ENCODE peak calls at places on chromosomes 1 and 21, in eight cellular contexts. O is substantia nigra; Y is stromal cell of bone marrow; U is KBM-7; C is epithelial cell of esophagus; N is ACHN; L is stimulated activated CD4-positive, alpha-beta T cell treated with anti-CD3 and anti-CD28 coated beads, TNF-alpha, amount 100 ng/mL, for 4 hours; S is germinal center. M is an unnamed sample.

GRCh38 chr1:93908394-93909145 is 660 bp downstream of the GCLM start:
- DNase-seq in O (peak; percentile 28), Y (no peak), U (peak; percentile 37), C (peak; percentile 30), N (peak; percentile 35), L (peak; percentile 26), S (peak; percentile 60), M (peak; percentile 32)

GRCh38 chr1:178311164-178311563 is 185.6 kb downstream of the CLEC20A start:
- DNase-seq in O (no peak), Y (no peak), U (no peak), C (no peak), N (no peak), L (no peak), S (no peak), M (no peak)

GRCh38 chr21:34906401-34906800 is 142.7 kb downstream of the RUNX1 start:
- DNase-seq in O (no peak), Y (no peak), U (no peak), C (no peak), N (no peak), L (no peak), S (no peak), M (no peak)

GRCh38 chr1:8139941-8140340 is 113.8 kb upstream of the ERRFI1 start:
- DNase-seq in O (no peak), Y (no peak), U (no peak), C (no peak), N (no peak), L (no peak), S (no peak), M (no peak)

GRCh38 chr1:9294910-9295636 is 2.4 kb downstream of the SPSB1 start:
- DNase-seq in O (peak; percentile 11), Y (no peak), U (peak; percentile 39), C (peak; percentile 44), N (peak; percentile 39), L (no peak), S (no peak), M (no peak)

GRCh38 chr1:28199328-28200233 is 23.1 kb upstream of the PTAFR start:
- DNase-seq in O (no peak), Y (no peak), U (peak; percentile 32), C (no peak), N (no peak), L (no peak), S (peak; percentile 18), M (no peak)

GRCh38 chr21:45581322-45581712 is 39.1 kb upstream of the SLC19A1 start:
- DNase-seq in O (no peak), Y (no peak), U (no peak), C (no peak), N (no peak), L (no peak), S (no peak), M (no peak)

GRCh38 chr1:161499099-161500078 is 5.9 kb upstream of the FCGR2A start:
- DNase-seq in O (no peak), Y (no peak), U (peak; percentile 71), C (no peak), N (no peak), L (no peak), S (no peak), M (no peak)